ENCODE peak calls at places on chromosomes 7 and 10, in five cellular contexts. F is mucosa of descending colon; L is GM23338; C is stimulated activated CD4-positive, alpha-beta T cell treated with anti-CD3 and anti-CD28 coated beads, Interleukin-1b, Interleukin-23, amount 100 ng/mL, for 1 hour; B is MCF 10A. N is an unnamed sample.

GRCh38 chr7:107506683-107507339 is 37.0 kb downstream of the GPR22 start:
- DNase-seq in F (peak; percentile 89), L (no peak), C (no peak), B (peak; percentile 60), N (no peak)

GRCh38 chr10:33611423-33611822 is 277.0 kb upstream of the NRP1 start:
- DNase-seq in F (no peak), L (no peak), C (no peak), B (no peak), N (no peak)

GRCh38 chr7:120308171-120308570 is 35.2 kb downstream of the KCND2 start:
- DNase-seq in F (no peak), L (no peak), C (no peak), B (no peak), N (no peak)

GRCh38 chr10:78248651-78249464 is 215.2 kb downstream of the RPS24 start:
- DNase-seq in F (peak; percentile 15), L (no peak), C (no peak), B (no peak), N (peak; percentile 12)

GRCh38 chr10:44995914-44996633 is 4.6 kb upstream of the ZNF22 start:
- DNase-seq in F (no peak), L (no peak), C (no peak), B (no peak), N (peak; percentile 3)

GRCh38 chr7:8236781-8237407 is 25.1 kb downstream of the ICA1 start:
- DNase-seq in F (no peak), L (no peak), C (no peak), B (no peak), N (no peak)

GRCh38 chr10:35379226-35380137 is 43.2 kb downstream of the CCNY start:
- DNase-seq in F (no peak), L (peak; percentile 67), C (no peak), B (no peak), N (no peak)

GRCh38 chr7:121755818-121756501 is 117.0 kb upstream of the PTPRZ1 start:
- DNase-seq in F (no peak), L (peak; percentile 70), C (no peak), B (no peak), N (peak; percentile 67)

GRCh38 chr10:70578371-70578947 is 24.1 kb downstream of the PRF1 start:
- DNase-seq in F (peak; percentile 45), L (no peak), C (no peak), B (peak; percentile 82), N (no peak)

GRCh38 chr7:45088821-45089313 is at the start of gene NACAD:
- DNase-seq in F (peak; percentile 23), L (peak; percentile 53), C (no peak), B (no peak), N (peak; percentile 82)

GRCh38 chr7:47720141-47720906 is 138.4 kb upstream of the TNS3 start:
- DNase-seq in F (no peak), L (no peak), C (no peak), B (peak; percentile 14), N (no peak)

GRCh38 chr7:135156290-135156689 is 8.4 kb downstream of the TMEM140 start:
- DNase-seq in F (no peak), L (no peak), C (no peak), B (no peak), N (no peak)

GRCh38 chr7:64559206-64559605 is 3.7 kb downstream of the ZNF680 start:
- DNase-seq in F (no peak), L (no peak), C (no peak), B (peak; percentile 32), N (no peak)

GRCh38 chr7:36232971-36233550 is 80.0 kb downstream of the EEPD1 start:
- DNase-seq in F (no peak), L (no peak), C (no peak), B (no peak), N (no peak)

GRCh38 chr7:107661081-107661864 is 645 bp downstream of the SLC26A4 start:
- DNase-seq in F (peak; percentile 70), L (peak; percentile 84), C (no peak), B (peak; percentile 15), N (peak; percentile 75)

GRCh38 chr7:30260246-30260768 is 24.1 kb upstream of the ZNRF2 start:
- DNase-seq in F (no peak), L (no peak), C (no peak), B (no peak), N (peak; percentile 79)

GRCh38 chr10:90865400-90865799 is 6.4 kb upstream of the RPP30 start:
- DNase-seq in F (no peak), L (peak; percentile 19), C (no peak), B (no peak), N (peak; percentile 1)

GRCh38 chr10:108097258-108097657 is 932.8 kb upstream of the SORCS1 start:
- DNase-seq in F (no peak), L (no peak), C (no peak), B (no peak), N (no peak)

GRCh38 chr10:48505394-48506112 is 99.3 kb downstream of the ARHGAP22 start:
- DNase-seq in F (no peak), L (peak; percentile 73), C (no peak), B (peak; percentile 5), N (peak; percentile 26)

GRCh38 chr10:93376372-93377296 is 105.5 kb downstream of the MYOF start:
- DNase-seq in F (peak; percentile 74), L (peak; percentile 84), C (no peak), B (peak; percentile 88), N (peak; percentile 79)

GRCh38 chr7:130210181-130210935 is 2.7 kb downstream of the SSMEM1 start:
- DNase-seq in F (no peak), L (no peak), C (no peak), B (peak; percentile 45), N (no peak)

GRCh38 chr10:15460661-15461060 is 89.6 kb upstream of the FAM171A1 start:
- DNase-seq in F (no peak), L (no peak), C (no peak), B (no peak), N (no peak)

GRCh38 chr7:128056901-128057300 is 25.7 kb upstream of the LRRC4 start:
- DNase-seq in F (no peak), L (no peak), C (no peak), B (peak; percentile 37), N (no peak)

GRCh38 chr7:151631149-151631967 is 111.7 kb upstream of the RHEB start:
- DNase-seq in F (peak; percentile 36), L (peak; percentile 72), C (no peak), B (peak; percentile 41), N (peak; percentile 28)

GRCh38 chr7:69166979-69167516 is 431.2 kb upstream of the AUTS2 start:
- DNase-seq in F (no peak), L (peak; percentile 1), C (no peak), B (no peak), N (no peak)

GRCh38 chr7:23864984-23865383 is 155.0 kb downstream of the STK31 start:
- DNase-seq in F (no peak), L (no peak), C (no peak), B (peak; percentile 61), N (no peak)

GRCh38 chr10:5486852-5487235 is 12.5 kb downstream of the CALML5 start:
- DNase-seq in F (peak; percentile 41), L (no peak), C (no peak), B (no peak), N (peak; percentile 7)

GRCh38 chr10:90023950-90024349 is 322.6 kb downstream of the KIF20B start:
- DNase-seq in F (no peak), L (no peak), C (no peak), B (no peak), N (no peak)

GRCh38 chr10:124693396-124693795 is 50.8 kb downstream of the FAM53B start:
- DNase-seq in F (no peak), L (no peak), C (no peak), B (no peak), N (no peak)

GRCh38 chr7:28732037-28732869 is 225.9 kb downstream of the TRIL start:
- DNase-seq in F (no peak), L (peak; percentile 51), C (no peak), B (peak; percentile 9), N (no peak)

GRCh38 chr10:48302515-48303476 is 3.7 kb upstream of the MAPK8 start:
- DNase-seq in F (no peak), L (no peak), C (no peak), B (no peak), N (no peak)

GRCh38 chr7:39098506-39098905 is 120.8 kb downstream of the POU6F2 start:
- DNase-seq in F (no peak), L (no peak), C (no peak), B (no peak), N (no peak)

GRCh38 chr10:24866615-24867583 is 85.5 kb downstream of the PRTFDC1 start:
- DNase-seq in F (peak; percentile 56), L (peak; percentile 27), C (no peak), B (no peak), N (no peak)

GRCh38 chr10:82982110-82982608 is 1107.2 kb downstream of the NRG3 start:
- DNase-seq in F (no peak), L (no peak), C (no peak), B (peak; percentile 84), N (no peak)

GRCh38 chr7:151137076-151137611 is 30.4 kb downstream of the GBX1 start:
- DNase-seq in F (no peak), L (peak; percentile 50), C (no peak), B (no peak), N (no peak)

GRCh38 chr7:1271656-1272055 is 39.0 kb downstream of the UNCX start:
- DNase-seq in F (no peak), L (no peak), C (no peak), B (no peak), N (no peak)

GRCh38 chr10:69092959-69093850 is 5.3 kb downstream of the SRGN start:
- DNase-seq in F (peak; percentile 97), L (peak; percentile 88), C (peak; percentile 50), B (peak; percentile 89), N (peak; percentile 83)

GRCh38 chr7:108569381-108570145 is at the start of the genes DNAJB9 and THAP5:
- DNase-seq in F (peak; percentile 99), L (peak; percentile 99), C (peak; percentile 94), B (peak; percentile 99), N (peak; percentile 100)